ENCODE peak calls at places on chromosomes 2 and 18, in nine cellular contexts. D is stimulated activated CD4-positive, alpha-beta T cell treated with anti-CD3 and anti-CD28 coated beads, Interleukin-12 subunit alpha, Interleukin-12 subunit beta, amount 100 ng/mL, for 4 hours; K is activated naive CD8-positive, alpha-beta T cell treated with anti-CD3 and anti-CD28 coated beads, Interleukin-2, amount 50 U/mL, for 24 hours; O is cardiac fibroblast; B is CD4-positive, CD25-positive, alpha-beta regulatory T cell; H is neuronal stem cell; X is AG09309; I is memory B cell; P is pancreas. A is an unnamed sample.

GRCh38 chr2:15765686-15766302 is 174.1 kb downstream of the DDX1 start:
- DNase-seq in D (no peak), K (no peak), O (no peak), B (no peak), H (no peak), X (no peak), I (no peak), P (no peak), A (no peak)

GRCh38 chr2:18971628-18972027 is 382.3 kb upstream of the NT5C1B start:
- DNase-seq in D (no peak), K (no peak), O (peak; percentile 52), B (no peak), H (no peak), X (no peak), I (no peak), P (no peak), A (no peak)

GRCh38 chr18:53478155-53478554 is 746.3 kb downstream of the MBD2 start:
- DNase-seq in D (no peak), K (no peak), O (no peak), B (no peak), H (no peak), X (no peak), I (no peak), P (no peak), A (no peak)

GRCh38 chr2:160993543-160994090 is 166.6 kb upstream of the TANK start:
- DNase-seq in D (no peak), K (no peak), O (no peak), B (no peak), H (no peak), X (no peak), I (no peak), P (peak; percentile 59), A (no peak)

GRCh38 chr2:138267161-138267901 is 234.2 kb upstream of the SPOPL start:
- DNase-seq in D (no peak), K (no peak), O (peak; percentile 87), B (no peak), H (no peak), X (peak; percentile 44), I (no peak), P (no peak), A (peak; percentile 48)

GRCh38 chr18:76565238-76566173 is 70.5 kb upstream of the ZNF516 start:
- DNase-seq in D (no peak), K (no peak), O (peak; percentile 95), B (no peak), H (peak; percentile 75), X (peak; percentile 91), I (no peak), P (no peak), A (peak; percentile 93)

GRCh38 chr2:238060096-238060541 is 682 bp upstream of the SCLY start:
- DNase-seq in D (no peak), K (no peak), O (no peak), B (no peak), H (no peak), X (no peak), I (no peak), P (no peak), A (no peak)

GRCh38 chr2:101080214-101081068 is 70.7 kb downstream of the TBC1D8 start:
- DNase-seq in D (no peak), K (no peak), O (no peak), B (no peak), H (no peak), X (no peak), I (no peak), P (no peak), A (no peak)

GRCh38 chr18:75489493-75490190 is 62.1 kb upstream of the SMIM21 start:
- DNase-seq in D (no peak), K (no peak), O (peak; percentile 97), B (no peak), H (no peak), X (peak; percentile 85), I (no peak), P (no peak), A (peak; percentile 82)

GRCh38 chr2:188512456-188512855 is 220.8 kb downstream of the GULP1 start:
- DNase-seq in D (no peak), K (no peak), O (peak; percentile 80), B (no peak), H (no peak), X (peak; percentile 41), I (no peak), P (no peak), A (peak; percentile 43)

GRCh38 chr2:197254776-197255521 is 55.6 kb downstream of the ANKRD44 start:
- DNase-seq in D (no peak), K (no peak), O (no peak), B (no peak), H (no peak), X (no peak), I (no peak), P (no peak), A (no peak)

GRCh38 chr18:36454848-36455458 is 157.4 kb downstream of the FHOD3 start:
- DNase-seq in D (no peak), K (no peak), O (no peak), B (no peak), H (no peak), X (no peak), I (no peak), P (no peak), A (no peak)

GRCh38 chr2:235752875-235753274 is 259.0 kb downstream of the AGAP1 start:
- DNase-seq in D (no peak), K (no peak), O (no peak), B (no peak), H (no peak), X (no peak), I (no peak), P (no peak), A (no peak)

GRCh38 chr2:199261936-199262335 is 195.8 kb downstream of the SATB2 start:
- DNase-seq in D (no peak), K (no peak), O (no peak), B (no peak), H (no peak), X (no peak), I (no peak), P (no peak), A (no peak)

GRCh38 chr2:161033059-161033660 is 127.1 kb upstream of the TANK start:
- DNase-seq in D (no peak), K (no peak), O (no peak), B (no peak), H (no peak), X (no peak), I (no peak), P (no peak), A (no peak)

GRCh38 chr2:70906439-70907018 is 29.2 kb upstream of the ATP6V1B1 start:
- DNase-seq in D (no peak), K (no peak), O (no peak), B (no peak), H (no peak), X (no peak), I (no peak), P (no peak), A (no peak)

GRCh38 chr2:204571911-204572310 is 26.6 kb downstream of the PARD3B start:
- DNase-seq in D (no peak), K (no peak), O (no peak), B (no peak), H (no peak), X (no peak), I (no peak), P (no peak), A (no peak)

GRCh38 chr2:10774394-10774793 is 38.2 kb downstream of the PDIA6 start:
- DNase-seq in D (no peak), K (no peak), O (no peak), B (no peak), H (no peak), X (no peak), I (no peak), P (no peak), A (no peak)

GRCh38 chr2:111665011-111665410 is 219.0 kb downstream of the ANAPC1 start:
- DNase-seq in D (no peak), K (no peak), O (no peak), B (no peak), H (no peak), X (no peak), I (no peak), P (no peak), A (no peak)

GRCh38 chr2:168449419-168449818 is 6.7 kb upstream of the CERS6 start:
- DNase-seq in D (no peak), K (no peak), O (peak; percentile 60), B (no peak), H (no peak), X (no peak), I (no peak), P (no peak), A (no peak)

GRCh38 chr2:65710779-65711295 is 278.4 kb upstream of the SPRED2 start:
- DNase-seq in D (no peak), K (no peak), O (peak; percentile 7), B (no peak), H (no peak), X (no peak), I (no peak), P (no peak), A (no peak)

GRCh38 chr18:38539373-38539772 is 973.8 kb upstream of the CELF4 start:
- DNase-seq in D (no peak), K (no peak), O (no peak), B (no peak), H (peak; percentile 20), X (no peak), I (no peak), P (no peak), A (no peak)

GRCh38 chr2:7392076-7392787 is 475.0 kb downstream of the RNF144A start:
- DNase-seq in D (no peak), K (no peak), O (no peak), B (no peak), H (no peak), X (no peak), I (no peak), P (no peak), A (no peak)

GRCh38 chr18:49591775-49592174 is 29.9 kb downstream of the LIPG start:
- DNase-seq in D (no peak), K (no peak), O (no peak), B (no peak), H (no peak), X (no peak), I (no peak), P (no peak), A (no peak)

GRCh38 chr2:121237980-121238665 is 46.9 kb downstream of the TFCP2L1 start:
- DNase-seq in D (no peak), K (no peak), O (peak; percentile 2), B (no peak), H (no peak), X (no peak), I (no peak), P (no peak), A (no peak)

GRCh38 chr18:59467497-59467896 is 108.4 kb upstream of the LMAN1 start:
- DNase-seq in D (no peak), K (no peak), O (no peak), B (no peak), H (no peak), X (no peak), I (no peak), P (no peak), A (no peak)

GRCh38 chr2:130915149-130915548 is 78.4 kb downstream of the ARHGEF4 start:
- DNase-seq in D (no peak), K (no peak), O (no peak), B (no peak), H (no peak), X (no peak), I (no peak), P (no peak), A (no peak)

GRCh38 chr18:484749-485464 is 15.6 kb downstream of the COLEC12 start:
- DNase-seq in D (no peak), K (no peak), O (no peak), B (no peak), H (no peak), X (no peak), I (no peak), P (no peak), A (no peak)

GRCh38 chr2:26469092-26469710 is 8.7 kb downstream of the OTOF start:
- DNase-seq in D (peak; percentile 55), K (peak; percentile 73), O (peak; percentile 84), B (no peak), H (peak; percentile 62), X (peak; percentile 4), I (no peak), P (no peak), A (peak; percentile 50)

GRCh38 chr2:45009303-45009927 is at the start of gene SIX2:
- DNase-seq in D (no peak), K (no peak), O (peak; percentile 98), B (no peak), H (peak; percentile 98), X (peak; percentile 88), I (no peak), P (peak; percentile 97), A (peak; percentile 97)

A was measured in GM03348.